ENCODE peak calls at places on chromosomes 2 and 18, in ten cellular contexts. N is KG1; Y is cardiac muscle cell; U is GM06990; S is T follicular helper cell; J is cerebellar nuclear complex; F is iris pigment epithelial cell; H is GM12864; G is stimulated activated CD4-positive, alpha-beta T cell treated with anti-CD3 and anti-CD28 coated beads, TNF-alpha, amount 100 ng/mL, for 4 hours; L is GM10248. Q is an unnamed sample.

GRCh38 chr2:227765788-227766187 is 20.1 kb downstream of the SCYGR8 start:
- DNase-seq in N (no peak), G (no peak), F (no peak), Y (no peak), J (no peak), S (no peak), H (no peak), L (no peak), U (no peak), Q (no peak)

GRCh38 chr2:64645014-64645418 is 8.7 kb downstream of the SERTAD2 start:
- DNase-seq in L (no peak), S (no peak), G (no peak), Y (peak), N (peak), J (no peak), H (no peak), U (peak), F (peak), Q (peak)

GRCh38 chr2:68994864-68995263 is 18.1 kb upstream of the ANTXR1 start:
- DNase-seq in S (no peak), N (no peak), G (no peak), H (no peak), L (no peak), U (no peak), Y (peak), F (peak), J (no peak), Q (peak)

GRCh38 chr18:46334200-46334553 is 230.0 kb downstream of the HAUS1 start:
- DNase-seq in J (no peak), G (no peak), Y (no peak), N (no peak), F (no peak), U (no peak), L (no peak), H (no peak), S (no peak), Q (no peak)

GRCh38 chr2:195756218-195756941 is 99.4 kb downstream of the SLC39A10 start:
- DNase-seq in N (no peak), H (no peak), F (peak), Y (no peak), L (no peak), J (no peak), U (no peak), S (no peak), G (no peak), Q (no peak)

GRCh38 chr2:228654707-228655106 is 473.2 kb upstream of the SPHKAP start:
- DNase-seq in J (no peak), L (no peak), N (no peak), F (no peak), G (no peak), U (no peak), Y (no peak), H (no peak), S (no peak), Q (no peak)

GRCh38 chr2:26874514-26874913 is 26.6 kb downstream of the DPYSL5 start:
- DNase-seq in N (no peak), J (no peak), S (no peak), L (no peak), U (no peak), Y (no peak), F (no peak), H (no peak), G (no peak), Q (no peak)

GRCh38 chr2:189629553-189630453 is 31.5 kb upstream of the ASNSD1 start:
- DNase-seq in F (peak), L (no peak), N (no peak), S (no peak), G (no peak), Y (peak), J (no peak), U (no peak), H (no peak), Q (no peak)

GRCh38 chr18:58954986-58955385 is 90.3 kb downstream of the ZNF532 start:
- DNase-seq in G (no peak), S (no peak), J (no peak), Y (no peak), F (no peak), U (no peak), N (no peak), H (no peak), L (no peak), Q (no peak)

GRCh38 chr18:53544926-53545325 is 679.5 kb downstream of the MBD2 start:
- DNase-seq in L (no peak), F (no peak), N (no peak), G (no peak), S (no peak), Y (no peak), J (no peak), U (no peak), H (no peak), Q (no peak)

GRCh38 chr2:106983305-106983704 is 97.3 kb upstream of the ST6GAL2 start:
- DNase-seq in S (no peak), N (no peak), H (no peak), G (no peak), L (no peak), Y (no peak), U (no peak), J (no peak), F (peak), Q (no peak)

GRCh38 chr2:104872866-104873688 is 19.2 kb downstream of the POU3F3 start:
- DNase-seq in J (no peak), G (no peak), U (no peak), H (peak), S (no peak), F (peak), N (peak), Y (peak), L (peak), Q (peak)

GRCh38 chr2:86237172-86237571 is 37.9 kb downstream of the MRPL35 start:
- DNase-seq in L (no peak), Y (no peak), U (no peak), H (no peak), S (no peak), J (no peak), N (no peak), G (no peak), F (no peak), Q (no peak)

GRCh38 chr2:235601960-235602704 is 108.3 kb downstream of the AGAP1 start:
- DNase-seq in S (no peak), F (no peak), G (no peak), J (no peak), H (no peak), N (no peak), Y (no peak), U (no peak), L (no peak), Q (no peak)

GRCh38 chr2:146579154-146579930 is 1265.5 kb upstream of the ACVR2A start:
- DNase-seq in S (no peak), Y (peak), J (no peak), N (no peak), U (no peak), F (peak), G (no peak), H (no peak), L (no peak), Q (peak)